ENCODE peak calls at places on chromosomes 2 and 18, in five cellular contexts. W, M, J, A and S are unnamed samples.

GRCh38 chr2:205020673-205021072 is 475.4 kb downstream of the PARD3B start:
- DNase-seq in W (no peak), A (no peak), J (no peak), M (no peak), S (no peak)

GRCh38 chr2:123144082-123144481 is 881.0 kb upstream of the CNTNAP5 start:
- DNase-seq in J (no peak), M (no peak), A (no peak), W (no peak), S (no peak)

GRCh38 chr2:231360401-231360800 is 35.1 kb upstream of the B3GNT7 start:
- DNase-seq in A (no peak), W (no peak), J (peak; percentile 62), M (no peak), S (no peak)

GRCh38 chr2:234841321-234842015 is 110.3 kb upstream of the SH3BP4 start:
- DNase-seq in W (no peak), M (no peak), A (no peak), J (no peak), S (no peak)

GRCh38 chr2:13654416-13654815 is 937.7 kb downstream of the TRIB2 start:
- DNase-seq in M (no peak), W (no peak), J (no peak), A (no peak), S (no peak)

GRCh38 chr2:205613970-205614559 is 68.2 kb upstream of the NRP2 start:
- DNase-seq in J (no peak), W (no peak), A (no peak), M (peak; percentile 46), S (no peak)

GRCh38 chr2:41908349-41908748 is 139.5 kb upstream of the PKDCC start:
- DNase-seq in J (no peak), W (no peak), M (no peak), A (no peak), S (no peak)

GRCh38 chr2:110960281-110960680 is 160.4 kb upstream of the BCL2L11 start:
- DNase-seq in W (no peak), M (no peak), A (no peak), J (no peak), S (no peak)

GRCh38 chr18:69109686-69110085 is 291.0 kb upstream of the DOK6 start:
- DNase-seq in J (no peak), W (no peak), M (no peak), A (no peak), S (no peak)

GRCh38 chr2:42116195-42117181 is 52.7 kb upstream of the EML4 start:
- DNase-seq in J (no peak), W (no peak), M (no peak), A (peak; percentile 50), S (no peak)

GRCh38 chr18:79392226-79392625 is 3.5 kb upstream of the NFATC1 start:
- DNase-seq in M (no peak), J (no peak), W (no peak), A (no peak), S (no peak)

GRCh38 chr18:74699455-74699854 is 101.8 kb downstream of the ZNF407 start:
- DNase-seq in M (no peak), J (no peak), A (no peak), W (no peak), S (no peak)

GRCh38 chr2:51013060-51013746 is 18.7 kb downstream of the NRXN1 start:
- DNase-seq in J (peak; percentile 70), A (peak; percentile 50), M (no peak), W (no peak), S (peak; percentile 44)

GRCh38 chr2:232486558-232487384 is 863 bp downstream of the ECEL1 start:
- DNase-seq in A (no peak), J (no peak), M (peak; percentile 42), W (no peak), S (no peak)

GRCh38 chr2:66833036-66833435 is 398.1 kb downstream of the MEIS1 start:
- DNase-seq in W (no peak), A (no peak), M (no peak), J (no peak), S (no peak)

GRCh38 chr2:98455494-98455976 is 10.9 kb downstream of the INPP4A start:
- DNase-seq in J (no peak), W (no peak), A (no peak), M (no peak), S (no peak)

GRCh38 chr2:118847447-118848172 is at the start of gene EN1:
- DNase-seq in M (peak; percentile 61), W (no peak), J (peak; percentile 84), A (no peak), S (peak; percentile 51)

GRCh38 chr2:152924722-152925121 is 206.3 kb downstream of the ARL6IP6 start:
- DNase-seq in J (peak; percentile 3), A (no peak), W (no peak), M (no peak), S (no peak)

GRCh38 chr2:225660262-225661091 is 261.0 kb downstream of the NYAP2 start:
- DNase-seq in J (peak; percentile 54), M (peak; percentile 58), A (peak; percentile 54), W (peak; percentile 53), S (peak; percentile 85)

GRCh38 chr2:210617732-210618330 is 61.4 kb downstream of the CPS1 start:
- DNase-seq in W (peak; percentile 15), A (no peak), J (peak; percentile 64), M (peak; percentile 55), S (peak; percentile 67)

GRCh38 chr2:227632827-227633226 is 15.5 kb downstream of the SCYGR4 start:
- DNase-seq in A (no peak), J (no peak), M (no peak), W (no peak), S (no peak)

GRCh38 chr18:5430131-5430530 is 113.7 kb downstream of the EPB41L3 start:
- DNase-seq in W (no peak), A (no peak), J (no peak), M (no peak), S (no peak)

GRCh38 chr2:145601306-145601925 is 1081.5 kb upstream of the ZEB2 start:
- DNase-seq in W (no peak), M (no peak), A (no peak), J (no peak), S (no peak)

GRCh38 chr2:62032096-62032495 is 126.6 kb downstream of the COMMD1 start:
- DNase-seq in W (no peak), A (no peak), M (no peak), J (no peak), S (no peak)

GRCh38 chr2:112706170-112706664 is 14.6 kb upstream of the NT5DC4 start:
- DNase-seq in A (peak; percentile 60), J (peak; percentile 82), M (no peak), W (no peak), S (no peak)

GRCh38 chr2:196427996-196428634 is 211.4 kb upstream of the CCDC150 start:
- DNase-seq in J (no peak), W (no peak), M (no peak), A (no peak), S (no peak)
- H3K4me2 ChIP-seq in J (no peak overlapping the region), W (no peak overlapping the region), M (no peak overlapping the region), A (no peak overlapping the region), S (no peak overlapping the region)

DNA sequence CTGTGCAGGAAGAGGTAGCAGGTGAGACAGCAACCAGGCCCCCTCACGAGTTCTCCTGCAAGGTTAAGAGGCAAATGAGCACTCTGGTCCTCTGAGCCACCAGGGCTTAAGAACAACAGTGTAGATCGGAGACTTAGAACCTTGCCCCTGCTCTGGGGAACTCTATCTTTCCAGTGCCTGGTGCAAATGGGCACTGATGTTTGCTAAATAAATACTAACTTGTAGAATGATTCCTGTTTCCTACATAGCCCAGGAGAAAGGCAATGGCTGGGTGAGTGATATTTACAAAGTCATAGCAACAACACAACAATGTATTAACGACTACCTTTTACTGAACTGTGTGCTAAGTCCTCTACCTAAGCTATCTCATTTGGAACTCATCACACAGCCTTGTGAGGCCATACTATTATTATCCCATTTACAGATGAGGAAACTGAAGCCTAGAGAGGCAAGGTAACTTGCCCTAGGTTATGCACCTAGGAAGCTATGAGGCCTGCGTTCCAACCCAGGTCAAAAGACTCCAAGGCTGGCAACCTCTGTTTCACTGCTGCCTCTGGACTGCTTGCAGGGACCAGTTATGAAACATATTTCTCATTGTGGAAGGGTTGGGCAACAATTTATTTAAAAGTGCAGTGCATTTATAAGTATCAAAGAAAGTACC is 4.3 kb downstream of the ATP8B1 start:
- DNase-seq in M (no peak), A (peak; percentile 39), J (no peak), W (no peak), S (peak; percentile 42)
- H3K4me2 ChIP-seq in M (peak overlapping the region; percentile 85), A (peak overlapping the region; percentile 96), J (no peak overlapping the region), W (peak overlapping the region; percentile 44), S (peak overlapping the region; percentile 61)

GRCh38 chr2:191565647-191566198 is 112.2 kb upstream of the NABP1 start:
- DNase-seq in W (no peak), A (peak; percentile 56), M (no peak), J (peak; percentile 87), S (peak; percentile 40)
- H3K4me2 ChIP-seq in W (no peak overlapping the region), A (peak overlapping the region; percentile 9), M (no peak overlapping the region), J (no peak overlapping the region), S (peak overlapping the region; percentile 51)

DNA sequence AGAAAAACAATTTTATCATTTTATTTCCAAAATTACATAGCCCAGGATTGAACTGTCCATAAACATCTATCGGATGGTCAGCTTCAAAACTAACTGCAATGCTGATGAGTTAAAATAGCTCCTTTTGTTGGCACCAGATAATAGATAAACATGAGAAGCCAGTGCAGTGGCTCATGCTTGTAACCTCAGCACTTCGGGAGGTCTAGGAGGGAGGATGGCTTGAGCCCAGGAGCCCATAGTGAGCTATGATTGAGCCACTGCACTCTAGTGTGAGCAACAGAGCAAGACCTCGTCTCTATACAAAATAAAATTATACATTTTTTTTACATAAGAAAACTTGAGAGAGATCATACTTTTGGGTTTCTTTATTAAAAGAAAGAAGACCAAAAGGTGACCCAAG is 34.6 kb upstream of the IMPA2 start:
- DNase-seq in J (peak; percentile 57), W (no peak), M (no peak), A (no peak), S (no peak)
- H3K4me2 ChIP-seq in J (no peak overlapping the region), W (peak overlapping the region; percentile 76), M (no peak overlapping the region), A (peak overlapping the region; percentile 83), S (peak overlapping the region; percentile 74)